ENCODE peak calls at places on chromosomes 16 and 17, in ten cellular contexts. K, I, Z, S, B, N, O, L, Y and U are unnamed samples.

GRCh38 chr17:52681486-52681885 is 523.0 kb upstream of the CA10 start:
- DNase-seq in K (no peak), I (no peak), Z (no peak), S (no peak), B (no peak), N (no peak), O (no peak), L (no peak), Y (no peak), U (no peak)

GRCh38 chr16:55732496-55732895 is 76.7 kb downstream of the SLC6A2 start:
- DNase-seq in K (no peak), I (no peak), Z (no peak), S (no peak), B (no peak), N (no peak), O (no peak), L (no peak), Y (no peak), U (no peak)

GRCh38 chr17:80274317-80274716 is 13.7 kb downstream of the RNF213 start:
- DNase-seq in K (no peak), I (no peak), Z (no peak), S (no peak), B (no peak), N (no peak), O (no peak), L (no peak), Y (no peak), U (no peak)

GRCh38 chr16:79190542-79190941 is 410.0 kb downstream of the MAF start:
- DNase-seq in K (no peak), I (no peak), Z (no peak), S (no peak), B (no peak), N (no peak), O (no peak), L (no peak), Y (no peak), U (no peak)

GRCh38 chr17:76689859-76690258 is 20.9 kb downstream of the MXRA7 start:
- DNase-seq in K (no peak), I (no peak), Z (no peak), S (no peak), B (no peak), N (no peak), O (no peak), L (no peak), Y (no peak), U (no peak)

GRCh38 chr16:4194661-4195060 is 47.2 kb downstream of the SRL start:
- DNase-seq in K (no peak), I (no peak), Z (no peak), S (peak; percentile 16), B (no peak), N (no peak), O (no peak), L (no peak), Y (no peak), U (no peak)

GRCh38 chr16:74019608-74020007 is 277.0 kb upstream of the PSMD7 start:
- DNase-seq in K (no peak), I (no peak), Z (no peak), S (no peak), B (no peak), N (no peak), O (no peak), L (no peak), Y (no peak), U (no peak)

GRCh38 chr16:70726869-70727494 is 41.1 kb upstream of the MTSS2 start:
- DNase-seq in K (no peak), I (no peak), Z (no peak), S (no peak), B (no peak), N (no peak), O (no peak), L (no peak), Y (no peak), U (no peak)

GRCh38 chr17:55454906-55455474 is 33.4 kb upstream of the MMD start:
- DNase-seq in K (no peak), I (no peak), Z (no peak), S (no peak), B (peak; percentile 90), N (no peak), O (no peak), L (peak; percentile 45), Y (peak; percentile 90), U (peak; percentile 71)

GRCh38 chr17:12302711-12303110 is 282.0 kb downstream of the MAP2K4 start:
- DNase-seq in K (no peak), I (no peak), Z (no peak), S (no peak), B (no peak), N (no peak), O (no peak), L (no peak), Y (no peak), U (no peak)

GRCh38 chr16:75580-76501 is 2.2 kb upstream of the MPG start:
- DNase-seq in K (no peak), I (no peak), Z (peak; percentile 73), S (no peak), B (peak; percentile 22), N (no peak), O (no peak), L (peak; percentile 66), Y (no peak), U (peak; percentile 91)

GRCh38 chr16:24580665-24581064 is 41.3 kb downstream of the RBBP6 start:
- DNase-seq in K (no peak), I (no peak), Z (no peak), S (no peak), B (peak; percentile 21), N (no peak), O (no peak), L (no peak), Y (peak; percentile 10), U (no peak)

GRCh38 chr16:8370374-8371015 is 219.8 kb downstream of the TMEM114 start:
- DNase-seq in K (peak; percentile 12), I (no peak), Z (no peak), S (no peak), B (peak; percentile 54), N (no peak), O (peak; percentile 15), L (no peak), Y (no peak), U (peak; percentile 53)

DNA sequence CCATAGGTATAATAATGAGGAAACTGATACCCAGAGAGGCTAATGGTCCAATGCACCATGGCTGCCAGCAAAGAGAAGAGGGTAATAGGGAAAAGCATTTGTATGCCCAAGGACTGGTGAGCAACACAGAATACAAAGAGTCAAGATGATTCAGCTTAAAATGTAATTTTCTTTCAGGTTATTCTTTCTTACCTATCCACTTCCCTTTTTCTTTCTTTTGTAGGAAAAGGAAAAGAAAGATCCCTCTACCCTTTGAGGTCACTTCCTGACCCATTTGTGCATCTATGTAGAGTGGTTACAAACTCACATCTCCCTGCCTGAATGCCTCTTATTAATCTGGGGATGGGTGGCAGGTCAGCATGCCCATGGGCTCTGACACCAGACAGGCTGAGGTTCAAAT is 3.5 kb upstream of the PLCG2 start:
- DNase-seq in K (no peak), I (no peak), Z (no peak), S (no peak), B (no peak), N (no peak), O (no peak), L (no peak), Y (no peak), U (no peak)
- H3K27me3 ChIP-seq in K (peaks cover 15% of the 10 kb centered on the region), I (peaks cover 5% of the 10 kb centered on the region), Z (no peaks in the 10 kb centered on the region), S (no peaks in the 10 kb centered on the region), B (peaks cover 18% of the 10 kb centered on the region), N (peaks cover 15% of the 10 kb centered on the region), O (no peaks in the 10 kb centered on the region), L (peaks cover 16% of the 10 kb centered on the region), Y (peaks cover 21% of the 10 kb centered on the region), U (peaks cover 10% of the 10 kb centered on the region)

GRCh38 chr16:22664561-22664997 is 149.4 kb upstream of the HS3ST2 start:
- DNase-seq in K (no peak), I (no peak), Z (no peak), S (no peak), B (no peak), N (no peak), O (no peak), L (no peak), Y (no peak), U (no peak)
- H3K27me3 ChIP-seq in K (peaks cover 7% of the 10 kb centered on the region), I (peaks cover 14% of the 10 kb centered on the region), Z (no peaks in the 10 kb centered on the region), S (no peaks in the 10 kb centered on the region), B (no peaks in the 10 kb centered on the region), N (peaks cover 18% of the 10 kb centered on the region), O (peaks cover 5% of the 10 kb centered on the region), L (no peaks in the 10 kb centered on the region), Y (peaks cover 17% of the 10 kb centered on the region), U (peaks cover 42% of the 10 kb centered on the region)

DNA sequence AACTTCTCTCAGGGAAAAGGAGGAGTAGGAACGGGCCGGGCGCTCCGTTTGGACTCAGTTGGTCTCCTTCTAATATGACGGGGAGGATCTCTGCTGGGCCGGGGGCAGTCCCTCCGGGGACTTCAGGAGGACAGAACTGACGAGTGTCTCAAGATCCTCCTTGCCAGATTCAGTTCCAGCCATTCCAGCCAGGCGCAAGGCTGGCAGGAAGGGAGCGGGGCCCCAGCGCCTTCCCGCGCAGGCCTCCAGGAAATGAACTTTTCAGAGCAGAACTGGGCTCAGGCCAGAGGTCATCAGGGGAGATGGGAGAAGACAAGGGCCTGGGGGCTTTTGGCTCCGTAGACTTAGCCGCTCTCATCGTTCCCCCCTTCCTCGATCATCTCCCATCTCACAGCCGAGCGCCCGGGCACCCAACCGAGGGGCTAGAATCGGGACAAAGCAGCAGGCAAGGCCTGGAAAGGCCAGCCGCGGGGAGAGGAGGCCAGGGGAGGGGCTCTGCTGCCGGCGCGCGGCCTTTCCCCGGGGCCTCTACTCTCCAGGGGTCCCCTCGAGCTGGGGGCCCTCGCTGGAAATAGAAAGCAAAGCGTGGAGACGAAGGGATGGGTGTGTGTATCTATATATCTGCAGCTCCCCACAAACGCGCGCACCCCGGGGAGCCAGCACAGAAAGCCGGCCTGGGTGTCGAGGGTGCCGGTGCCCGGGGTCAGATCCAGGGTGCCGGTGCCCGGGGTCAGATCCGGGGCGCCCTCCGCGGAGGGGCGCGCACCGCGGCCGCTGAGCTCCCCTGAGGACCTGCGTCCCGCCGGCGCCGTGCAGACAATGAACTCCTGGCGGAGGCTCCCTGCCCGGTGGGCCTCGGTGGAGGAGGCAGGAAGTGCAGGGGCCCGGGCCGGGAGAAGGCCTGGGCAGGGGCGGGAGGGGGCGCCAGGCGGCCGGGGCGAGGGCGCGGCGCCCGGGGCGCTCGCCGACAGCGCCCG is 1.4 kb downstream of the ZNF423 start:
- DNase-seq in K (no peak), I (no peak), Z (no peak), S (no peak), B (no peak), N (no peak), O (peak; percentile 13), L (no peak), Y (no peak), U (peak; percentile 41)
- H3K27me3 ChIP-seq in K (peaks cover 40% of the 10 kb centered on the region), I (peaks cover 14% of the 10 kb centered on the region), Z (no peaks in the 10 kb centered on the region), S (no peaks in the 10 kb centered on the region), B (peaks cover 18% of the 10 kb centered on the region), N (peaks cover 56% of the 10 kb centered on the region), O (no peaks in the 10 kb centered on the region), L (peaks cover 2% of the 10 kb centered on the region), Y (peaks cover 51% of the 10 kb centered on the region), U (peaks cover 18% of the 10 kb centered on the region)

DNA sequence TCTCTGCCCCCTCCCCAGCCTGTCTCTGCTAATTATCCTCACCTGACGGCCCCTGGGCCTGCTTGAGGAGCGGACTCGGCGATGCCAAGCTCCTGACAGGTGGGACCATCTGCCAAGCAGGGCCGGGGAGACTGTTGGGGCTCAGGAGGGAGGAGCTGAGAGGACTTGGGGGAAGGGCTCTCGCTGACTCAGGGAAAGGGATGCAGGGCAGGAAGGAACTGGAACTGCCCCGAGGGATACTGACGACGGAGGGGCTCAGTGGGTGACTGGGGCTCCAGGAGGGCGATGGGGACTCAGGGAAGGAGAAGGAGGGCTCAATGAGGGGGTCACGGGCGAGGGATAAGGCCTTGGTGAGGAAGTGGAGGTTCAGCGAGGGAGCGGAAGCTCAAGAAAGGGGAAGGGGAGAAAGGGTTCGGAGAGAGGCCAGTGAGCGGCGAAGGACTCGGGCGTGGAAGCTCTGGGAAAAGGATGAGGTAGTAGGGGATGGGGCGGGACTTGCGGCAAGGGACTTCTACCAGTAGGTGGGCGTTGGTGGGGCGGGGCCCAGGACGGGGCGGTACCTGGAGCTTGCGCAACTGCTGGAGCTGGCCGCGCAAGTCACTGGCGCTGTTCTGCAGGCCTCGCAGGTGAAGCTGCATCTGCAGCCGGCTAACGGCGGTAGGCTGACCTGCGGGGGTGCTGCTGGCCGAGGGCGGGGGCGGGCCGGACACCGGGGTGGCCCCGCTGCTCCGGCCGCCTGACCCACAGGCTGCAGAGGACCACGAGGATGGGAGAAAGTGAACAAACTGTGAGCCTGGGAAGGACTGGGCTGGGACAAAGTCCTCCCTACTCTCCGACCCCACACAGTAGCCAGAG is 46.5 kb downstream of the SRCIN1 start:
- DNase-seq in K (peak; percentile 29), I (peak; percentile 81), Z (peak; percentile 91), S (peak; percentile 97), B (peak; percentile 89), N (peak; percentile 78), O (peak; percentile 81), L (peak; percentile 38), Y (no peak), U (peak; percentile 44)
- H3K27me3 ChIP-seq in K (peaks cover 64% of the 10 kb centered on the region), I (peaks cover 16% of the 10 kb centered on the region), Z (no peaks in the 10 kb centered on the region), S (no peaks in the 10 kb centered on the region), B (peaks cover 35% of the 10 kb centered on the region), N (peaks cover 37% of the 10 kb centered on the region), O (peaks cover 38% of the 10 kb centered on the region), L (peaks cover 56% of the 10 kb centered on the region), Y (peaks cover 75% of the 10 kb centered on the region), U (peaks cover 4% of the 10 kb centered on the region)